ENCODE peak calls at places on chromosomes 5 and 9, in four cellular contexts. V is stimulated activated effector memory CD8-positive, alpha-beta T cell treated with anti-CD3 and anti-CD28 coated beads, Interleukin-12 subunit alpha, Interleukin-12 subunit beta, amount 100 ng/mL, for 72 hours; I is lower leg skin; H is SK-N-DZ. Z is an unnamed sample.

GRCh38 chr9:123678038-123678877 is 251.7 kb downstream of the DENND1A start:
- DNase-seq in V (no peak), I (no peak), H (no peak), Z (no peak)

GRCh38 chr5:157025093-157025698 is 33.7 kb downstream of the HAVCR1 start:
- DNase-seq in V (peak; percentile 69), I (no peak), H (no peak), Z (peak; percentile 8)

GRCh38 chr9:33329117-33329563 is 38.8 kb downstream of the NFX1 start:
- DNase-seq in V (no peak), I (no peak), H (no peak), Z (no peak)

GRCh38 chr5:90802695-90803317 is 244.2 kb downstream of the ADGRV1 start:
- DNase-seq in V (no peak), I (no peak), H (peak; percentile 41), Z (no peak)

GRCh38 chr5:130488252-130488651 is 584.0 kb downstream of the CHSY3 start:
- DNase-seq in V (no peak), I (no peak), H (no peak), Z (no peak)

GRCh38 chr9:123590499-123590898 is 234.5 kb downstream of the CRB2 start:
- DNase-seq in V (no peak), I (no peak), H (no peak), Z (no peak)

GRCh38 chr5:587403-587802 is 24.7 kb upstream of the CEP72 start:
- DNase-seq in V (no peak), I (peak; percentile 68), H (no peak), Z (no peak)

GRCh38 chr5:118791986-118792734 is 196.2 kb downstream of the DTWD2 start:
- DNase-seq in V (no peak), I (no peak), H (peak; percentile 77), Z (no peak)

GRCh38 chr5:21680196-21680595 is 1172.9 kb downstream of the CDH12 start:
- DNase-seq in V (no peak), I (no peak), H (no peak), Z (no peak)

GRCh38 chr9:91978739-91979414 is 28.8 kb upstream of the ROR2 start:
- DNase-seq in V (no peak), I (no peak), H (no peak), Z (no peak)

GRCh38 chr5:80967500-80968181 is 7.5 kb downstream of the RASGRF2 start:
- DNase-seq in V (no peak), I (no peak), H (no peak), Z (no peak)

GRCh38 chr5:669111-669841 is 23.9 kb downstream of the TPPP start:
- DNase-seq in V (peak; percentile 54), I (no peak), H (no peak), Z (peak; percentile 32)

GRCh38 chr9:21933865-21934264 is 60.3 kb downstream of the CDKN2A start:
- DNase-seq in V (no peak), I (no peak), H (no peak), Z (no peak)

GRCh38 chr9:91775011-91775707 is 174.9 kb downstream of the ROR2 start:
- DNase-seq in V (peak; percentile 66), I (no peak), H (peak; percentile 54), Z (peak; percentile 38)

GRCh38 chr5:68343421-68343826 is 127.9 kb downstream of the PIK3R1 start:
- DNase-seq in V (no peak), I (no peak), H (no peak), Z (no peak)

GRCh38 chr5:74974451-74975089 is 77.8 kb downstream of the GCNT4 start:
- DNase-seq in V (no peak), I (no peak), H (no peak), Z (no peak)

GRCh38 chr9:114240647-114241558 is 82.0 kb upstream of the ORM1 start:
- DNase-seq in V (no peak), I (no peak), H (no peak), Z (no peak)

GRCh38 chr9:16624356-16624755 is 246.1 kb downstream of the BNC2 start:
- DNase-seq in V (no peak), I (no peak), H (no peak), Z (no peak)

GRCh38 chr9:117218951-117219350 is 195.9 kb downstream of the ASTN2 start:
- DNase-seq in V (no peak), I (no peak), H (no peak), Z (no peak)

GRCh38 chr9:126144617-126145456 is 181.8 kb upstream of the MVB12B start:
- DNase-seq in V (no peak), I (peak; percentile 17), H (no peak), Z (no peak)

GRCh38 chr5:124474821-124475220 is 271.6 kb downstream of the ZNF608 start:
- DNase-seq in V (no peak), I (no peak), H (no peak), Z (no peak)

GRCh38 chr5:80569086-80569960 is 757 bp downstream of the ANKRD34B start:
- DNase-seq in V (no peak), I (no peak), H (no peak), Z (no peak)

GRCh38 chr9:137666950-137667670 is 48.3 kb downstream of the EHMT1 start:
- DNase-seq in V (no peak), I (no peak), H (no peak), Z (no peak)

GRCh38 chr5:14036514-14036913 is 92.0 kb upstream of the DNAH5 start:
- DNase-seq in V (no peak), I (no peak), H (no peak), Z (no peak)

Z was measured in CD4-positive, alpha-beta T cell.